ENCODE peak calls at places on chromosomes 16 and 17, in seven cellular contexts. T, U, A, M, G, V and F are unnamed samples.

GRCh38 chr17:10337976-10338375 is 34.8 kb downstream of the MYH13 start:
- DNase-seq in T (no peak), U (no peak), A (no peak), M (no peak), G (peak; percentile 98), V (no peak), F (no peak)

GRCh38 chr17:66364508-66365203 is 62.2 kb downstream of the PRKCA start:
- DNase-seq in T (no peak), U (no peak), A (no peak), M (no peak), G (no peak), V (no peak), F (no peak)

GRCh38 chr17:61380836-61381525 is 18.7 kb upstream of the TBX2 start:
- DNase-seq in T (no peak), U (no peak), A (no peak), M (no peak), G (no peak), V (no peak), F (no peak)

GRCh38 chr16:89534147-89534788 is 26.1 kb downstream of the SPG7 start:
- DNase-seq in T (no peak), U (no peak), A (peak; percentile 56), M (no peak), G (peak; percentile 42), V (no peak), F (peak; percentile 16)

GRCh38 chr16:51155901-51156810 is 5.1 kb upstream of the SALL1 start:
- DNase-seq in T (no peak), U (peak; percentile 67), A (no peak), M (peak; percentile 76), G (peak; percentile 67), V (no peak), F (peak; percentile 31)

GRCh38 chr17:561118-561517 is 153.5 kb downstream of the VPS53 start:
- DNase-seq in T (no peak), U (no peak), A (no peak), M (peak; percentile 88), G (peak; percentile 43), V (no peak), F (no peak)

GRCh38 chr17:2712300-2713043 is 908 bp upstream of the CLUH start:
- DNase-seq in T (no peak), U (peak; percentile 39), A (peak; percentile 30), M (no peak), G (no peak), V (no peak), F (no peak)

GRCh38 chr16:89365044-89365467 is 125.3 kb downstream of the ANKRD11 start:
- DNase-seq in T (no peak), U (no peak), A (no peak), M (peak; percentile 86), G (peak; percentile 52), V (no peak), F (no peak)

GRCh38 chr17:81912441-81913309 is 1.5 kb upstream of the PCYT2 start:
- DNase-seq in T (no peak), U (no peak), A (no peak), M (no peak), G (no peak), V (peak; percentile 68), F (no peak)

GRCh38 chr17:81910840-81911276 is 341 bp downstream of the PCYT2 start:
- DNase-seq in T (no peak), U (no peak), A (no peak), M (no peak), G (no peak), V (no peak), F (no peak)

GRCh38 chr17:81913394-81914102 is 2.3 kb upstream of the PCYT2 start:
- DNase-seq in T (no peak), U (no peak), A (no peak), M (no peak), G (no peak), V (no peak), F (no peak)

GRCh38 chr17:81911277-81911961 is at the start of gene PCYT2:
- DNase-seq in T (no peak), U (peak; percentile 97), A (peak; percentile 98), M (peak; percentile 74), G (peak; percentile 74), V (peak; percentile 96), F (peak; percentile 87)

GRCh38 chr17:81911969-81912368 is 770 bp upstream of the PCYT2 start:
- DNase-seq in T (no peak), U (no peak), A (no peak), M (no peak), G (no peak), V (no peak), F (no peak)
- TF ChIP-seq CTCF in T (no peak), U (no peak), A (no peak), M (no peak), G (no peak), V (no peak), F (no peak)

GRCh38 chr17:51860934-51861561 is 297.5 kb downstream of the CA10 start:
- DNase-seq in T (no peak), U (peak; percentile 90), A (peak; percentile 22), M (no peak), G (peak; percentile 3), V (peak; percentile 82), F (peak; percentile 75)

GRCh38 chr17:51853857-51854256 is 304.7 kb downstream of the CA10 start:
- DNase-seq in T (no peak), U (no peak), A (no peak), M (no peak), G (no peak), V (no peak), F (no peak)

GRCh38 chr17:51852603-51853002 is 305.9 kb downstream of the CA10 start:
- DNase-seq in T (no peak), U (no peak), A (no peak), M (no peak), G (no peak), V (no peak), F (no peak)

GRCh38 chr17:51857052-51857593 is 301.4 kb downstream of the CA10 start:
- DNase-seq in T (no peak), U (peak; percentile 69), A (no peak), M (no peak), G (no peak), V (no peak), F (no peak)
- TF ChIP-seq CTCF in T (no peak), U (no peak), A (no peak), M (no peak), G (no peak), V (no peak), F (no peak)

GRCh38 chr17:78351449-78352006 is 8.3 kb downstream of the SOCS3 start:
- DNase-seq in T (peak; percentile 100), U (peak; percentile 90), A (no peak), M (peak; percentile 93), G (peak; percentile 100), V (no peak), F (no peak)

GRCh38 chr17:78347453-78347852 is 12.4 kb downstream of the SOCS3 start:
- DNase-seq in T (no peak), U (no peak), A (no peak), M (no peak), G (no peak), V (no peak), F (no peak)

GRCh38 chr17:78346605-78347250 is 13.1 kb downstream of the SOCS3 start:
- DNase-seq in T (no peak), U (peak; percentile 37), A (no peak), M (no peak), G (no peak), V (no peak), F (no peak)

GRCh38 chr17:78348055-78348745 is 11.7 kb downstream of the SOCS3 start:
- DNase-seq in T (no peak), U (no peak), A (no peak), M (no peak), G (no peak), V (no peak), F (no peak)

GRCh38 chr17:78349831-78350631 is 9.8 kb downstream of the SOCS3 start:
- DNase-seq in T (no peak), U (no peak), A (no peak), M (no peak), G (no peak), V (no peak), F (no peak)
- TF ChIP-seq CTCF in T (no peak), U (peak; percentile 2), A (peak; percentile 64), M (peak; percentile 10), G (no peak), V (no peak), F (no peak)

GRCh38 chr17:75634754-75635609 is 1.7 kb downstream of the SMIM5 start:
- DNase-seq in T (no peak), U (no peak), A (no peak), M (no peak), G (no peak), V (no peak), F (no peak)

GRCh38 chr17:75634376-75634740 is 1.1 kb downstream of the SMIM5 start:
- DNase-seq in T (no peak), U (no peak), A (no peak), M (no peak), G (no peak), V (no peak), F (no peak)

GRCh38 chr17:75632863-75633483 is at the start of gene SMIM5:
- DNase-seq in T (peak; percentile 63), U (peak; percentile 87), A (peak; percentile 87), M (peak; percentile 84), G (peak; percentile 91), V (peak; percentile 95), F (peak; percentile 94)

GRCh38 chr17:75632428-75632827 is 806 bp upstream of the SMIM5 start:
- DNase-seq in T (no peak), U (no peak), A (no peak), M (no peak), G (no peak), V (no peak), F (no peak)

GRCh38 chr17:75633484-75634375 is 496 bp downstream of the SMIM5 start:
- DNase-seq in T (peak; percentile 77), U (peak; percentile 97), A (peak; percentile 88), M (peak; percentile 85), G (peak; percentile 87), V (peak; percentile 95), F (peak; percentile 91)
- TF ChIP-seq CTCF in T (peak; percentile 79), U (peak; percentile 77), A (peak; percentile 82), M (peak; percentile 74), G (peak; percentile 74), V (peak; percentile 44), F (peak; percentile 12)

GRCh38 chr16:8935989-8936388 is 27.7 kb downstream of the USP7 start:
- DNase-seq in T (no peak), U (peak; percentile 77), A (peak; percentile 68), M (no peak), G (no peak), V (peak; percentile 9), F (peak; percentile 35)
- TF ChIP-seq CTCF in T (peak; percentile 10), U (peak; percentile 70), A (no peak), M (peak; percentile 28), G (peak; percentile 19), V (no peak), F (peak; percentile 24)

GRCh38 chr17:81792675-81793615 is 11.0 kb upstream of the GCGR start:
- DNase-seq in T (no peak), U (no peak), A (no peak), M (no peak), G (no peak), V (no peak), F (no peak)
- TF ChIP-seq CTCF in T (no peak), U (no peak), A (no peak), M (no peak), G (no peak), V (no peak), F (no peak)